ENCODE peak calls at places on chromosomes 13 and 19, in seven cellular contexts. One of them, this sample, is unnamed.

GRCh38 chr19:9608912-9609311 is 12.1 kb downstream of the ZNF561 start:
- DNase-seq in nephron progenitor cell: no peak
- DNase-seq in tibial nerve: no peak
- DNase-seq in B cell: no peak
- DNase-seq in CD4-positive, alpha-beta T cell: no peak
- DNase-seq in gastrocnemius medialis: no peak
- DNase-seq in AG09319: no peak
- DNase-seq in this sample: no peak

GRCh38 chr13:30002577-30002976 is 152.2 kb upstream of the UBL3 start:
- DNase-seq in nephron progenitor cell: no peak
- DNase-seq in B cell: no peak
- DNase-seq in tibial nerve: no peak
- DNase-seq in gastrocnemius medialis: no peak
- DNase-seq in CD4-positive, alpha-beta T cell: no peak
- DNase-seq in AG09319: peak; percentile 8
- DNase-seq in this sample: no peak

GRCh38 chr19:18741566-18742121 is 49.5 kb downstream of the COMP start:
- DNase-seq in B cell: no peak
- DNase-seq in nephron progenitor cell: no peak
- DNase-seq in CD4-positive, alpha-beta T cell: no peak
- DNase-seq in gastrocnemius medialis: no peak
- DNase-seq in AG09319: no peak
- DNase-seq in tibial nerve: no peak
- DNase-seq in this sample: no peak

GRCh38 chr19:1715540-1715939 is 37.8 kb upstream of the ONECUT3 start:
- DNase-seq in nephron progenitor cell: no peak
- DNase-seq in gastrocnemius medialis: no peak
- DNase-seq in AG09319: no peak
- DNase-seq in CD4-positive, alpha-beta T cell: no peak
- DNase-seq in tibial nerve: no peak
- DNase-seq in B cell: no peak
- DNase-seq in this sample: no peak

GRCh38 chr13:94858856-94859811 is 146.8 kb upstream of the SOX21 start:
- DNase-seq in AG09319: no peak
- DNase-seq in nephron progenitor cell: peak; percentile 3
- DNase-seq in B cell: no peak
- DNase-seq in gastrocnemius medialis: peak; percentile 39
- DNase-seq in tibial nerve: peak; percentile 46
- DNase-seq in CD4-positive, alpha-beta T cell: no peak
- DNase-seq in this sample: no peak

GRCh38 chr13:45238945-45239795 is 38.3 kb upstream of the KCTD4 start:
- DNase-seq in gastrocnemius medialis: no peak
- DNase-seq in nephron progenitor cell: no peak
- DNase-seq in AG09319: no peak
- DNase-seq in tibial nerve: no peak
- DNase-seq in B cell: no peak
- DNase-seq in CD4-positive, alpha-beta T cell: no peak
- DNase-seq in this sample: no peak

GRCh38 chr13:34165158-34165557 is 347.2 kb downstream of the RFC3 start:
- DNase-seq in gastrocnemius medialis: no peak
- DNase-seq in CD4-positive, alpha-beta T cell: no peak
- DNase-seq in AG09319: no peak
- DNase-seq in nephron progenitor cell: no peak
- DNase-seq in B cell: no peak
- DNase-seq in tibial nerve: no peak
- DNase-seq in this sample: no peak

GRCh38 chr19:55667006-55667381 is 8.0 kb upstream of the EPN1 start:
- DNase-seq in CD4-positive, alpha-beta T cell: no peak
- DNase-seq in tibial nerve: no peak
- DNase-seq in nephron progenitor cell: no peak
- DNase-seq in gastrocnemius medialis: no peak
- DNase-seq in B cell: no peak
- DNase-seq in AG09319: no peak
- DNase-seq in this sample: no peak

GRCh38 chr13:28394422-28394821 is 100.5 kb downstream of the FLT1 start:
- DNase-seq in CD4-positive, alpha-beta T cell: no peak
- DNase-seq in AG09319: no peak
- DNase-seq in gastrocnemius medialis: no peak
- DNase-seq in B cell: no peak
- DNase-seq in tibial nerve: no peak
- DNase-seq in nephron progenitor cell: no peak
- DNase-seq in this sample: no peak

GRCh38 chr13:73167046-73167820 is 108.4 kb downstream of the KLF5 start:
- DNase-seq in AG09319: peak; percentile 22
- DNase-seq in gastrocnemius medialis: no peak
- DNase-seq in tibial nerve: no peak
- DNase-seq in CD4-positive, alpha-beta T cell: no peak
- DNase-seq in nephron progenitor cell: no peak
- DNase-seq in B cell: no peak
- DNase-seq in this sample: no peak

GRCh38 chr19:31352782-31353651 is 3.8 kb upstream of the TSHZ3 start:
- DNase-seq in gastrocnemius medialis: no peak
- DNase-seq in CD4-positive, alpha-beta T cell: no peak
- DNase-seq in B cell: no peak
- DNase-seq in nephron progenitor cell: peak; percentile 42
- DNase-seq in AG09319: no peak
- DNase-seq in tibial nerve: no peak
- DNase-seq in this sample: peak; percentile 37

GRCh38 chr19:15091918-15092753 is 10.1 kb downstream of the OR1I1 start:
- DNase-seq in B cell: peak; percentile 47
- DNase-seq in nephron progenitor cell: peak; percentile 41
- DNase-seq in gastrocnemius medialis: no peak
- DNase-seq in AG09319: peak; percentile 44
- DNase-seq in CD4-positive, alpha-beta T cell: peak; percentile 42
- DNase-seq in tibial nerve: peak; percentile 85
- DNase-seq in this sample: no peak

GRCh38 chr13:39317284-39317683 is 279.0 kb downstream of the NHLRC3 start:
- DNase-seq in CD4-positive, alpha-beta T cell: no peak
- DNase-seq in tibial nerve: peak; percentile 38
- DNase-seq in AG09319: no peak
- DNase-seq in gastrocnemius medialis: no peak
- DNase-seq in nephron progenitor cell: no peak
- DNase-seq in B cell: no peak
- DNase-seq in this sample: no peak

GRCh38 chr19:49109051-49109450 is 5.1 kb upstream of the LIN7B start:
- DNase-seq in gastrocnemius medialis: no peak
- DNase-seq in AG09319: no peak
- DNase-seq in tibial nerve: no peak
- DNase-seq in CD4-positive, alpha-beta T cell: no peak
- DNase-seq in nephron progenitor cell: no peak
- DNase-seq in B cell: no peak
- DNase-seq in this sample: no peak

GRCh38 chr13:39417131-39417530 is 185.9 kb downstream of the LHFPL6 start:
- DNase-seq in AG09319: no peak
- DNase-seq in tibial nerve: no peak
- DNase-seq in gastrocnemius medialis: no peak
- DNase-seq in CD4-positive, alpha-beta T cell: no peak
- DNase-seq in nephron progenitor cell: peak; percentile 28
- DNase-seq in B cell: no peak
- DNase-seq in this sample: no peak

GRCh38 chr13:40259899-40260298 is 406.5 kb downstream of the FOXO1 start:
- DNase-seq in B cell: no peak
- DNase-seq in nephron progenitor cell: no peak
- DNase-seq in gastrocnemius medialis: no peak
- DNase-seq in AG09319: no peak
- DNase-seq in tibial nerve: peak; percentile 41
- DNase-seq in CD4-positive, alpha-beta T cell: no peak
- DNase-seq in this sample: no peak

GRCh38 chr13:111512707-111513106 is 192.3 kb downstream of the TEX29 start:
- DNase-seq in gastrocnemius medialis: no peak
- DNase-seq in B cell: no peak
- DNase-seq in CD4-positive, alpha-beta T cell: no peak
- DNase-seq in nephron progenitor cell: no peak
- DNase-seq in tibial nerve: no peak
- DNase-seq in AG09319: no peak
- DNase-seq in this sample: no peak

GRCh38 chr19:28710278-28710677 is 502.7 kb downstream of the UQCRFS1 start:
- DNase-seq in AG09319: peak; percentile 43
- DNase-seq in gastrocnemius medialis: no peak
- DNase-seq in CD4-positive, alpha-beta T cell: no peak
- DNase-seq in tibial nerve: peak; percentile 28
- DNase-seq in B cell: no peak
- DNase-seq in nephron progenitor cell: peak; percentile 21
- DNase-seq in this sample: no peak

GRCh38 chr19:29292562-29292961 is 79.6 kb upstream of the UQCRFS1 start:
- DNase-seq in AG09319: no peak
- DNase-seq in gastrocnemius medialis: no peak
- DNase-seq in tibial nerve: no peak
- DNase-seq in B cell: no peak
- DNase-seq in CD4-positive, alpha-beta T cell: no peak
- DNase-seq in nephron progenitor cell: no peak
- DNase-seq in this sample: no peak

GRCh38 chr13:42808572-42808971 is 27.2 kb downstream of the FAM216B start:
- DNase-seq in AG09319: no peak
- DNase-seq in gastrocnemius medialis: no peak
- DNase-seq in tibial nerve: no peak
- DNase-seq in nephron progenitor cell: no peak
- DNase-seq in CD4-positive, alpha-beta T cell: no peak
- DNase-seq in B cell: no peak
- DNase-seq in this sample: no peak

GRCh38 chr13:42803563-42804212 is 22.3 kb downstream of the FAM216B start:
- DNase-seq in tibial nerve: no peak
- DNase-seq in CD4-positive, alpha-beta T cell: no peak
- DNase-seq in B cell: no peak
- DNase-seq in gastrocnemius medialis: no peak
- DNase-seq in AG09319: peak; percentile 51
- DNase-seq in nephron progenitor cell: no peak
- DNase-seq in this sample: no peak

GRCh38 chr13:42804244-42804868 is 23.0 kb downstream of the FAM216B start:
- DNase-seq in B cell: no peak
- DNase-seq in CD4-positive, alpha-beta T cell: no peak
- DNase-seq in gastrocnemius medialis: no peak
- DNase-seq in AG09319: no peak
- DNase-seq in tibial nerve: no peak
- DNase-seq in nephron progenitor cell: no peak
- DNase-seq in this sample: no peak

GRCh38 chr13:42807866-42808265 is 26.5 kb downstream of the FAM216B start:
- DNase-seq in nephron progenitor cell: no peak
- DNase-seq in B cell: no peak
- DNase-seq in AG09319: no peak
- DNase-seq in CD4-positive, alpha-beta T cell: no peak
- DNase-seq in tibial nerve: no peak
- DNase-seq in gastrocnemius medialis: no peak
- DNase-seq in this sample: no peak

DNA sequence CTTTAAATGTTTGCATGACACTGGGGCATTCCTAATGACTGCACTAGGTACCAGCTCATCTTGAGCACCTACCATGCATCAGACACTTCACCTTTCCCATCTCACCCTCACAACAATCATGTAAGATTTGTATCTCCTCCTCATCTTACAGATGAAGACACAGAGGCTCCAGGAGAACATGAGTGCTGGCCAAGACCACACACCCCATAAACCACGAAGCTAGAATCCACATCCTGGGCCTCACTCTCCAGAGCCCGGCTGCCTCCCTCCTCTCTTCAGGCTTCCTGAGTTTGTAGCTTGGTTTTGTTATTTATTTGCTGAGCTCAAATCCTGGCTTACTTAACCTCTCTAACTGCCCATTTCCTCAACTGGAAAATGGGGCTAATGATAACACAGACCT is 25.9 kb downstream of the FAM216B start:
- DNase-seq in nephron progenitor cell: no peak
- DNase-seq in B cell: no peak
- DNase-seq in gastrocnemius medialis: no peak
- DNase-seq in AG09319: no peak
- DNase-seq in CD4-positive, alpha-beta T cell: no peak
- DNase-seq in tibial nerve: no peak
- DNase-seq in this sample: no peak
- TF ChIP-seq CTCF in nephron progenitor cell: no peak
- TF ChIP-seq CTCF in B cell: no peak
- TF ChIP-seq CTCF in gastrocnemius medialis: no peak
- TF ChIP-seq CTCF in AG09319: no peak
- TF ChIP-seq CTCF in CD4-positive, alpha-beta T cell: no peak
- TF ChIP-seq CTCF in tibial nerve: no peak
- TF ChIP-seq CTCF in this sample: no peak

DNA sequence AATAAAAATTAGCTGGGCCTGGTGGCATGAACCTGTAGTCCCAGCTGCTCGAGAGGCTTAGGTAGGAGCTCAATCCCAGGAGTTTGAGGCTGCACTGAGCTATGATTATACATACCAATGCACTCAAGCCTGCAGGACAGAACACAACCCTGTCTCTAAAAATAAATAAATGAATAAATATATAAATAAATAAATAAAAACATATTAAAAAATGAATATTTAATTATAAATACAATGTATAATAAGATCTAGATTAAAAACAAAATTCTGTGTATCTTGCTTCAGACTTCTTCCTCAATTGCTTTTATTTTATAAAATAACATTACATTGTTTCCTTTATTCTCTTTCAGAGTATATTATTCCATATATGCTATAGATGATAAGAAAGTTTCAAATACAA is 1964.1 kb downstream of the PCDH9 start:
- DNase-seq in gastrocnemius medialis: no peak
- DNase-seq in tibial nerve: no peak
- DNase-seq in nephron progenitor cell: no peak
- DNase-seq in CD4-positive, alpha-beta T cell: no peak
- DNase-seq in AG09319: no peak
- DNase-seq in B cell: no peak
- DNase-seq in this sample: no peak
- TF ChIP-seq CTCF in gastrocnemius medialis: no peak
- TF ChIP-seq CTCF in tibial nerve: no peak
- TF ChIP-seq CTCF in nephron progenitor cell: no peak
- TF ChIP-seq CTCF in CD4-positive, alpha-beta T cell: no peak
- TF ChIP-seq CTCF in AG09319: no peak
- TF ChIP-seq CTCF in B cell: no peak
- TF ChIP-seq CTCF in this sample: no peak

GRCh38 chr13:114063545-114064515 is 68.6 kb downstream of the RASA3 start:
- DNase-seq in AG09319: peak; percentile 51
- DNase-seq in B cell: no peak
- DNase-seq in gastrocnemius medialis: peak; percentile 45
- DNase-seq in nephron progenitor cell: no peak
- DNase-seq in CD4-positive, alpha-beta T cell: no peak
- DNase-seq in tibial nerve: no peak
- DNase-seq in this sample: no peak

GRCh38 chr13:114066956-114067355 is 65.5 kb downstream of the RASA3 start:
- DNase-seq in tibial nerve: no peak
- DNase-seq in gastrocnemius medialis: no peak
- DNase-seq in nephron progenitor cell: no peak
- DNase-seq in AG09319: no peak
- DNase-seq in B cell: no peak
- DNase-seq in CD4-positive, alpha-beta T cell: no peak
- DNase-seq in this sample: no peak

GRCh38 chr13:114064516-114065140 is 67.8 kb downstream of the RASA3 start:
- DNase-seq in CD4-positive, alpha-beta T cell: no peak
- DNase-seq in tibial nerve: no peak
- DNase-seq in B cell: no peak
- DNase-seq in nephron progenitor cell: no peak
- DNase-seq in gastrocnemius medialis: no peak
- DNase-seq in AG09319: no peak
- DNase-seq in this sample: no peak

GRCh38 chr13:114065926-114066774 is 66.3 kb downstream of the RASA3 start:
- DNase-seq in tibial nerve: no peak
- DNase-seq in AG09319: no peak
- DNase-seq in B cell: no peak
- DNase-seq in nephron progenitor cell: no peak
- DNase-seq in gastrocnemius medialis: no peak
- DNase-seq in CD4-positive, alpha-beta T cell: no peak
- DNase-seq in this sample: no peak

GRCh38 chr13:114065141-114065925 is 67.1 kb downstream of the RASA3 start:
- DNase-seq in nephron progenitor cell: peak; percentile 66
- DNase-seq in CD4-positive, alpha-beta T cell: peak; percentile 50
- DNase-seq in B cell: peak; percentile 66
- DNase-seq in AG09319: peak; percentile 95
- DNase-seq in tibial nerve: peak; percentile 86
- DNase-seq in gastrocnemius medialis: peak; percentile 77
- DNase-seq in this sample: peak; percentile 79
- TF ChIP-seq CTCF in nephron progenitor cell: no peak
- TF ChIP-seq CTCF in CD4-positive, alpha-beta T cell: no peak
- TF ChIP-seq CTCF in B cell: no peak
- TF ChIP-seq CTCF in AG09319: no peak
- TF ChIP-seq CTCF in tibial nerve: peak; percentile 27
- TF ChIP-seq CTCF in gastrocnemius medialis: no peak
- TF ChIP-seq CTCF in this sample: no peak

GRCh38 chr13:91647361-91647970 is 249.0 kb downstream of the GPC5 start:
- DNase-seq in nephron progenitor cell: peak; percentile 49
- DNase-seq in AG09319: no peak
- DNase-seq in B cell: no peak
- DNase-seq in gastrocnemius medialis: no peak
- DNase-seq in CD4-positive, alpha-beta T cell: no peak
- DNase-seq in tibial nerve: no peak
- DNase-seq in this sample: no peak
- TF ChIP-seq CTCF in nephron progenitor cell: peak; percentile 48
- TF ChIP-seq CTCF in AG09319: no peak
- TF ChIP-seq CTCF in B cell: no peak
- TF ChIP-seq CTCF in gastrocnemius medialis: no peak
- TF ChIP-seq CTCF in CD4-positive, alpha-beta T cell: no peak
- TF ChIP-seq CTCF in tibial nerve: no peak
- TF ChIP-seq CTCF in this sample: peak; percentile 41